ENCODE peak calls at places on chromosomes 16 and 17, in seven cellular contexts. A is cardiac fibroblast; W is GM13976; G is mesothelial cell of epicardium; N is fibroblast of the aortic adventitia; F is PC-3; E is CD8-positive, alpha-beta T cell. V is an unnamed sample.

GRCh38 chr16:87681990-87682570 is 79.8 kb downstream of the JPH3 start:
- DNase-seq in N (peak), E (no peak), W (no peak), A (peak), G (no peak), F (no peak), V (no peak)

GRCh38 chr16:85978976-85979375 is 80.0 kb downstream of the IRF8 start:
- DNase-seq in F (no peak), N (no peak), W (no peak), G (no peak), E (no peak), A (no peak), V (no peak)

GRCh38 chr17:68292689-68293040 is 1.4 kb downstream of the ARSG start:
- DNase-seq in W (no peak), E (no peak), F (no peak), N (no peak), G (no peak), A (no peak), V (no peak)

GRCh38 chr16:73794936-73795335 is 501.7 kb upstream of the PSMD7 start:
- DNase-seq in W (no peak), E (no peak), G (no peak), A (peak), F (no peak), N (no peak), V (no peak)

GRCh38 chr17:13961262-13961661 is 108.0 kb upstream of the COX10 start:
- DNase-seq in N (peak), W (no peak), G (no peak), E (no peak), A (no peak), F (no peak), V (no peak)

GRCh38 chr17:70332811-70333210 is 163.5 kb downstream of the KCNJ2 start:
- DNase-seq in E (no peak), W (no peak), N (no peak), G (no peak), F (no peak), A (no peak), V (no peak)

GRCh38 chr17:40895106-40895730 is 10.2 kb upstream of the KRT20 start:
- DNase-seq in A (no peak), W (no peak), E (no peak), N (no peak), G (no peak), F (no peak), V (no peak)

GRCh38 chr17:28174352-28175046 is 132.0 kb downstream of the NLK start:
- DNase-seq in A (no peak), N (no peak), W (peak), F (peak), G (no peak), E (no peak), V (no peak)

GRCh38 chr17:83103200-83103937 is 24.0 kb downstream of the METRNL start:
- DNase-seq in F (peak), N (no peak), E (no peak), A (peak), W (no peak), G (no peak), V (peak)

GRCh38 chr17:68705331-68706166 is 104.4 kb upstream of the FAM20A start:
- DNase-seq in W (no peak), N (peak), A (peak), E (no peak), G (no peak), F (no peak), V (no peak)

GRCh38 chr17:39664581-39665561 is at the start of gene TCAP:
- DNase-seq in N (no peak), E (no peak), W (no peak), G (no peak), A (no peak), F (no peak), V (no peak)

GRCh38 chr16:8627456-8627855 is 6.0 kb downstream of the METTL22 start:
- DNase-seq in E (no peak), W (no peak), A (no peak), N (no peak), G (no peak), F (no peak), V (no peak)

GRCh38 chr16:57367111-57367752 is 5.1 kb upstream of the CX3CL1 start:
- DNase-seq in N (peak), F (peak), G (no peak), W (no peak), A (peak), E (no peak), V (no peak)

GRCh38 chr17:58184308-58184985 is 8.1 kb upstream of the EPX start:
- DNase-seq in F (peak), E (no peak), N (peak), A (peak), G (no peak), W (no peak), V (no peak)

GRCh38 chr17:20123209-20123608 is 114.0 kb downstream of the SPECC1 start:
- DNase-seq in N (no peak), G (no peak), F (no peak), E (no peak), W (no peak), A (no peak), V (no peak)

GRCh38 chr17:1488826-1489275 is 3.6 kb downstream of the MYO1C start:
- DNase-seq in A (no peak), W (no peak), G (no peak), E (no peak), F (no peak), N (no peak), V (no peak)

GRCh38 chr16:19963306-19963705 is 78.7 kb upstream of the GPRC5B start:
- DNase-seq in F (no peak), G (no peak), N (no peak), E (no peak), A (no peak), W (no peak), V (no peak)

GRCh38 chr17:38587956-38588771 is 17.6 kb downstream of the SRCIN1 start:
- DNase-seq in N (no peak), E (no peak), G (no peak), A (no peak), W (no peak), F (no peak), V (no peak)

GRCh38 chr16:3952342-3953131 is 72.0 kb upstream of the CREBBP start:
- DNase-seq in A (peak), N (peak), F (no peak), W (peak), G (no peak), E (no peak), V (no peak)

GRCh38 chr17:49450735-49451134 is 36.1 kb upstream of the PHB1 start:
- DNase-seq in W (no peak), A (peak), N (peak), E (no peak), F (peak), G (no peak), V (no peak)

GRCh38 chr16:51710186-51710585 is 559.1 kb upstream of the SALL1 start:
- DNase-seq in W (no peak), A (no peak), G (no peak), E (no peak), N (no peak), F (no peak), V (no peak)

DNA sequence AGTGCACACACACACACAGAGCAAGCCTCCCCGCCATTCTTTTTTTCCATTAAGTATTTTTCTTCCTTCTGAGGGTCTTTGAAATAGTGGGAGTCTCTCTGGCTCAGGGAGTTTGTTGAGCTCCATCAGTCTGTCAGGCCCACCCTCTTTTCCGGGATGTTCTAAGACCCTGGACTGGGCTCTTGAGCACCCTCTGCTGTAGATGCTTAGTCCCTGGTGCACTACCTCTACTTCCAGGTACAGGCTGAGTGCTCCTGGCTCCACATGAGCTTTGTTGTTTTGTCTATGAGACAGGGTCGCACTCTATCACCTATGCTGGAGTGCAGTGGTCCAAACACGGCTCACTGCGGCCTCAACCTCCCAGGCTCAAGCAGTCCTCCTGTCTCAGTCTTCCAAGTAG is 20.7 kb downstream of the LIMD2 start:
- DNase-seq in W (no peak), G (no peak), F (no peak), E (no peak), N (no peak), A (no peak), V (no peak)
- TF ChIP-seq CTCF in W (no peak), G (no peak), F (peak), E (no peak), N (no peak), A (no peak), V (no peak)

DNA sequence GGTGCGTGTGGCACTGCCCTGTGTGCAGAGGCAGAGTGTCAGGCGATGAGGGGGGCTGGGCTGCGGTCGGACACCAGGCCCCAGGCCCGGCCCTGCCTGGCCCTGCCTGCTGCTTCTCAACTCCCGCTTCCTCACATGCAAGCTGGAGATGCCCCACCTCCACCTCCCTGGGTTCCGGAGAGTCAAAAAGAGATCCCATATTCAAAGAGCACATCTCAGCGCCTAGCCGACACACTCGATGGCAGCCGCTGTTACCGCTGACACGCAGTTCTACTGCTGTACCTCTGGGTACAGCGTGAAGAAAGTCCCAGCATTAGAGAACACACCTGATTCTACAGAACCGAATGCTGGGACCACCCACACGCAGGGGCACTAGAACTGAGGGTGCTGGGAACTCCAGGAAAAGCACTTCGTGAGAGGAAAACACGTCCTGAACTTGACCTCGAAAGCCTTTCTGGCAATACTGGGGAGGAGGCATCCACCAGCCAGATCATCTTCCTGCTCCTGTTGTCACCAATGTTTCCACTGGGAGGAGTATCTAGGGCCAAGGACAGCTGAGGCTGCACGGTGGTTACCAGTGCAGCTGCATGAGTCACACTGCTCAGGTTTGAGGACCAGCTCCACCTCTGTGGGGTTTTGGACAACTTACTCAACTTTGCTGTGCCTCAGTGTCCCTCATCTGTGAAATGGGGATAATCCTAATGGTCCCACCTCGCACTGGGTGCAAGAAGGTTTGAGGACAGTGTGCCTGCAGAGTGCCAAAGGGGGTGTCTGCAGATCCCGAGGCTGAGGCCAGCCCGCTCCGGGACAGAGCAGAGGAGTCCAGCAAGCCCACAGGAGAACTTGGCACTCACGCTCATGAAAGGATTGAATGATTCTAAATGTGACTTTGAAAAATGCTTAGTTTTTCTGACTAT is 100.4 kb upstream of the DNAH17 start:
- DNase-seq in A (no peak), N (no peak), E (no peak), G (no peak), F (peak), W (no peak), V (no peak)
- TF ChIP-seq CTCF in A (no peak), N (no peak), E (no peak), G (no peak), F (peak), W (no peak), V (no peak)

GRCh38 chr16:11142261-11142630 is 113.8 kb downstream of the SOCS1 start:
- DNase-seq in N (no peak), E (no peak), W (no peak), G (no peak), A (no peak), F (no peak), V (no peak)
- TF ChIP-seq CTCF in N (no peak), E (no peak), W (no peak), G (no peak), A (no peak), F (no peak), V (no peak)

GRCh38 chr17:37386462-37386861 is 10.7 kb downstream of the C17orf78 start:
- DNase-seq in W (no peak), N (no peak), G (no peak), E (no peak), A (no peak), F (no peak), V (no peak)
- TF ChIP-seq CTCF in W (no peak), N (no peak), G (no peak), E (no peak), A (no peak), F (no peak), V (no peak)

DNA sequence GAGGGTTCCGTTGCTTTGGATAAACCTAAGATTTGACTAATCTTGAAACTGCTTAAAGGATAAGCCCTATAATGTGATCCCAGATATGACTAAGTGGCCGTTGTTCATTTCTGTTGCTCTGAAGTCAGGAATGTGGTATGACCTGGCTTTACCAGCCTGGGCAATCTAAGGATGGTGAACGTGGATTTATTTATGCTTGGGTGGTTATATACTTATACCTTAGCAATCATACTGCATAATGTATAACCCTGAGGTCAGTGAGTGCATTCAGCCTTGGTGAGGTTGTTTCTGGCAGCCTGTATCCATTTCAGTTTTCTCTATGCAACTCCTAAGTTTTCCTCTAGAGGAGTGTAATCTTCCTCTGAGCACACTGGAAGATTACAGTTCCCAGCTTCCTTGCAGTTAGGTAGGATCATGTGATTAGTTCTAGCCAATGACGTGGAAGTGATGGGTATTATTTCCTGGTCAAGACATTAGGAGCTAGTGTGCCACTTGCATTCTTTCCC is 41.9 kb downstream of the FTO start:
- DNase-seq in W (no peak), E (no peak), G (no peak), N (peak), F (peak), A (peak), V (no peak)
- TF ChIP-seq CTCF in W (no peak), E (no peak), G (no peak), N (peak), F (peak), A (peak), V (no peak)

DNA sequence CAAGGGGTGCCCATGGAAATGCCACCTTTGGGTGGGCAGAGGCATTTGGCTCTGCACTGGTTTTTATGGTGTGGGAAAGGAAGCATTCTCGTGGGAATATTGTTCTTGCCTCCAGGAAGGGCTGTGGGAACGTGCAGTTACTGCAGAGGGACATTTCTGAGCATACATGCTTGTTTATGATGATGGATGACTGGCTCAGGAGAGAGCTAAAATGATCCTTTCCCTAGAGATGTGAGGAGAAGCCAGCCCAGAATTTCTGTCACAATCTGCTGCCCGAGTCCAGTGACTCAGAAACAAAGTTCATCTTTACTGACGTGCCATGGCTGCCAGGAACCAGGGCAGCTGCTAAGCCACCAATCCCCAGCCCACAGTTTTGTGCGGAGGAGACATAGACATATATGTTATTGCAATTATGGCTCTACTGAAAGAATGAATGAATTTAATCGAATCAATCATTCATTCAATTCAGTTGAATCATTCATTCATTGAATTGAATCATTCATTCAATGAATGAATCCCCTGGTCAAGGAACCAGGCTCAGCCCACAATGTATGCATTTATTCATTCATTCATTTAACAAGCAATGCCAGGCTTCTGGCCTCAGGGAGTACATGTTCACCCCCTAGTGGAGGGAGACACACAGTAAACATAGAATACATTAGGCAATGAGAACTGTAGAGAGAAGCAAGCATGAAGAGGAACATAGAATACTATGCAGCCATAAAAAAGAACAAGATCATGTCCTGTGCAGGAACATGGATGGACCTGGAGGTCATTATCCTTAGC is 414.4 kb upstream of the HSBP1 start:
- DNase-seq in A (peak), G (no peak), W (no peak), N (peak), F (peak), E (no peak), V (no peak)
- TF ChIP-seq CTCF in A (peak), G (no peak), W (no peak), N (peak), F (peak), E (no peak), V (no peak)

GRCh38 chr17:18038149-18038850 is 668 bp downstream of the ATPAF2 start:
- DNase-seq in E (no peak), N (no peak), W (peak), G (no peak), F (no peak), A (no peak), V (peak)

GRCh38 chr17:18040287-18040858 is 1.2 kb downstream of the GID4 start:
- DNase-seq in W (no peak), A (no peak), E (no peak), F (no peak), G (no peak), N (no peak), V (no peak)

GRCh38 chr17:18037482-18037881 is 1.5 kb downstream of the ATPAF2 start:
- DNase-seq in W (no peak), A (no peak), N (no peak), F (no peak), G (no peak), E (no peak), V (no peak)

GRCh38 chr17:18039535-18040286 is 503 bp downstream of the GID4 start:
- DNase-seq in N (no peak), E (no peak), W (no peak), A (no peak), G (no peak), F (peak), V (no peak)

GRCh38 chr17:18038861-18039534 is at the start of the genes ATPAF2 and GID4:
- DNase-seq in F (peak), G (peak), A (peak), E (peak), N (peak), W (peak), V (peak)
- TF ChIP-seq CTCF in F (peak), G (no peak), A (peak), E (no peak), N (peak), W (no peak), V (no peak)